ENCODE peak calls at places on chromosomes 13 and 19, in seven cellular contexts. O, K, G, D, C, F and L are unnamed samples.

GRCh38 chr13:46535822-46536221 is 17.1 kb upstream of the LRCH1 start:
- DNase-seq in F (no peak), K (no peak), G (no peak), D (no peak), O (no peak), C (no peak), L (no peak)

GRCh38 chr13:63048648-63049047 is 1633.0 kb upstream of the PCDH20 start:
- DNase-seq in K (peak), F (no peak), D (no peak), G (no peak), C (no peak), O (no peak), L (no peak)

GRCh38 chr19:8607386-8607785 is 3.1 kb downstream of the ADAMTS10 start:
- DNase-seq in G (no peak), D (no peak), O (no peak), F (no peak), C (no peak), K (no peak), L (no peak)

GRCh38 chr19:5138606-5139594 is 170.0 kb downstream of the KDM4B start:
- DNase-seq in D (no peak), K (no peak), C (no peak), F (peak), O (no peak), G (no peak), L (no peak)

GRCh38 chr13:21203132-21203531 is 26.7 kb downstream of the MRPL57 start:
- DNase-seq in C (no peak), O (no peak), F (no peak), G (no peak), K (no peak), D (no peak), L (no peak)

GRCh38 chr13:79861731-79862130 is 380.8 kb downstream of the NDFIP2 start:
- DNase-seq in O (no peak), F (no peak), C (no peak), K (no peak), G (no peak), D (no peak), L (no peak)

GRCh38 chr19:46021531-46022041 is 1.3 kb downstream of the PGLYRP1 start:
- DNase-seq in O (no peak), C (no peak), D (peak), F (no peak), G (peak), K (peak), L (no peak)

GRCh38 chr19:51025809-51026553 is 435 bp downstream of the KLK11 start:
- DNase-seq in C (no peak), O (no peak), D (peak), K (no peak), F (peak), G (peak), L (peak)

GRCh38 chr19:54517483-54517882 is 14.9 kb downstream of the LAIR2 start:
- DNase-seq in D (no peak), K (peak), O (no peak), F (no peak), C (no peak), G (no peak), L (no peak)

GRCh38 chr19:40716655-40717324 is at the start of the genes COQ8B and ITPKC:
- DNase-seq in G (peak), O (peak), C (peak), D (peak), K (peak), F (peak), L (peak)

GRCh38 chr19:17097593-17098126 is 22.1 kb downstream of the MYO9B start:
- DNase-seq in C (no peak), O (no peak), G (no peak), F (peak), D (no peak), K (peak), L (no peak)

GRCh38 chr13:112670118-112670517 is 19.7 kb upstream of the ATP11A start:
- DNase-seq in K (no peak), C (no peak), O (no peak), F (no peak), D (peak), G (no peak), L (no peak)

GRCh38 chr19:50252111-50252886 is 48.9 kb downstream of the MYH14 start:
- DNase-seq in F (no peak), C (no peak), K (peak), O (no peak), D (no peak), G (no peak), L (no peak)

GRCh38 chr19:7654401-7654800 is 14.4 kb upstream of the RETN start:
- DNase-seq in C (no peak), D (no peak), G (no peak), K (no peak), O (no peak), F (no peak), L (no peak)

GRCh38 chr13:75554981-75555380 is 5.4 kb downstream of the UCHL3 start:
- DNase-seq in C (no peak), F (no peak), G (no peak), D (no peak), O (no peak), K (no peak), L (no peak)

GRCh38 chr19:33879818-33880575 is 83.3 kb downstream of the KCTD15 start:
- DNase-seq in F (no peak), D (no peak), C (no peak), K (no peak), G (no peak), O (no peak), L (peak)

GRCh38 chr19:11405846-11406643 is 13.1 kb downstream of the RGL3 start:
- DNase-seq in F (no peak), O (no peak), D (no peak), C (no peak), G (no peak), K (no peak), L (no peak)

GRCh38 chr13:24671367-24672117 is 8.7 kb upstream of the ATP12A start:
- DNase-seq in C (no peak), O (no peak), F (peak), G (peak), K (peak), D (peak), L (peak)

GRCh38 chr19:31436121-31436776 is 87.0 kb upstream of the TSHZ3 start:
- DNase-seq in G (no peak), C (peak), F (no peak), D (no peak), O (no peak), K (no peak), L (no peak)

GRCh38 chr13:86907116-86907515 is 764.1 kb upstream of the SLITRK5 start:
- DNase-seq in C (no peak), D (no peak), F (no peak), O (no peak), G (no peak), K (no peak), L (no peak)

GRCh38 chr13:106471957-106472543 is 63.4 kb downstream of the EFNB2 start:
- DNase-seq in K (peak), D (peak), F (peak), G (no peak), C (no peak), O (no peak), L (peak)

GRCh38 chr13:75399879-75400217 is 82.1 kb downstream of the TBC1D4 start:
- DNase-seq in D (no peak), O (no peak), F (no peak), G (no peak), K (no peak), C (no peak), L (no peak)

GRCh38 chr13:24096659-24097058 is 63.9 kb upstream of the SPATA13 start:
- DNase-seq in F (no peak), C (no peak), K (no peak), D (no peak), G (no peak), O (no peak), L (no peak)

GRCh38 chr19:46745521-46746280 is at the start of gene FKRP:
- DNase-seq in K (no peak), C (no peak), O (no peak), F (no peak), G (no peak), D (no peak), L (peak)

GRCh38 chr19:5086725-5087439 is 118.0 kb downstream of the KDM4B start:
- DNase-seq in F (no peak), C (no peak), K (peak), O (no peak), G (no peak), D (no peak), L (no peak)

GRCh38 chr19:661427-662196 is 1.4 kb downstream of the RNF126 start:
- DNase-seq in K (no peak), O (no peak), D (peak), G (no peak), C (no peak), F (peak), L (no peak)

GRCh38 chr19:662207-662961 is 630 bp downstream of the RNF126 start:
- DNase-seq in K (peak), O (no peak), D (peak), C (no peak), F (peak), G (no peak), L (no peak)

GRCh38 chr19:662962-663681 is at the start of gene RNF126:
- DNase-seq in F (peak), K (peak), O (peak), D (peak), C (peak), G (peak), L (peak)

GRCh38 chr19:658916-659839 is 3.8 kb downstream of the RNF126 start:
- DNase-seq in K (no peak), O (no peak), F (no peak), C (no peak), G (no peak), D (peak), L (no peak)

GRCh38 chr19:660793-661426 is 2.1 kb downstream of the RNF126 start:
- DNase-seq in F (no peak), C (no peak), K (no peak), O (no peak), D (peak), G (no peak), L (no peak)
- TF ChIP-seq EP300 in F (no peak), C (no peak), K (no peak), O (no peak), D (no peak), G (no peak), L (no peak)

DNA sequence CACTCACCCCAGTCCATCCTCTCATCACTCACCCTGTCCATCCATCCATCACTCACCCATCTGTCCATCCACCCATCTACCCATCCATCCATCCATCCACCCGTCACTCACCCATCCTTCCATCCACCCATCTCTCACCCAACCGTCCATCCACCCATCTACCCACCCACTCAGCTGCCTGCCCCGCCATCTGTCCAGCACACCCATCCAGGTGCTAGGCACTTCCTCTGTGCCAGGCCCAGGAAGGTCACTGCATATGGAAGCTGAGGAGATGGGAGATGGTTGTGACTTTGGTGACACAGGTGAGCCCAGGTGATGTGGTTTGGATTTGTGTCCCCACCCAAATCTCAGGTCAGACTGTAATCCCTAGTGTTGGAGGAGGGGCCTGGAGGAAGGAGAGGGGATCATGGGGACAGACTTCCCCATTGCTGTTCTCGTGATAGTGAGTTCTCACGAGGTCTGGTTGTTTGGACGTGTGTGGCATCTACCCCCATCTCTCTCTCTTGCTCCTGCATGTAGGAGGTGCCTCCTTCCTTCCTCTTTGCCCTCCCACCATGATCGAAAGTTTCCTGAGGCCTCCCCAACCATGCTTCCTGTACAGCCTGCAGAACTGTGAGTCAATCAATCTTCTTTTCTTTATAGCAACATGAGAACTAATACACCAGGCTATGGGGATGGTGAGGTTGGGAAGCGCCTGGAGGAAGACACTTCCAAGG is 15.9 kb upstream of the C13orf46 start:
- DNase-seq in F (no peak), C (no peak), G (peak), K (no peak), D (peak), O (no peak), L (no peak)
- TF ChIP-seq EP300 in F (no peak), C (no peak), G (no peak), K (no peak), D (no peak), O (no peak), L (no peak)

GRCh38 chr19:954672-955494 is 29.0 kb downstream of the ARID3A start:
- DNase-seq in G (peak), D (no peak), F (no peak), C (no peak), K (no peak), O (no peak), L (no peak)

GRCh38 chr19:953501-954271 is 27.9 kb downstream of the ARID3A start:
- DNase-seq in O (no peak), C (no peak), D (no peak), F (no peak), G (peak), K (no peak), L (no peak)

GRCh38 chr19:954272-954671 is 28.4 kb downstream of the ARID3A start:
- DNase-seq in O (no peak), C (no peak), K (no peak), G (peak), F (no peak), D (no peak), L (no peak)

GRCh38 chr19:952049-952679 is 26.3 kb downstream of the ARID3A start:
- DNase-seq in C (no peak), F (no peak), G (no peak), O (no peak), K (no peak), D (no peak), L (no peak)

DNA sequence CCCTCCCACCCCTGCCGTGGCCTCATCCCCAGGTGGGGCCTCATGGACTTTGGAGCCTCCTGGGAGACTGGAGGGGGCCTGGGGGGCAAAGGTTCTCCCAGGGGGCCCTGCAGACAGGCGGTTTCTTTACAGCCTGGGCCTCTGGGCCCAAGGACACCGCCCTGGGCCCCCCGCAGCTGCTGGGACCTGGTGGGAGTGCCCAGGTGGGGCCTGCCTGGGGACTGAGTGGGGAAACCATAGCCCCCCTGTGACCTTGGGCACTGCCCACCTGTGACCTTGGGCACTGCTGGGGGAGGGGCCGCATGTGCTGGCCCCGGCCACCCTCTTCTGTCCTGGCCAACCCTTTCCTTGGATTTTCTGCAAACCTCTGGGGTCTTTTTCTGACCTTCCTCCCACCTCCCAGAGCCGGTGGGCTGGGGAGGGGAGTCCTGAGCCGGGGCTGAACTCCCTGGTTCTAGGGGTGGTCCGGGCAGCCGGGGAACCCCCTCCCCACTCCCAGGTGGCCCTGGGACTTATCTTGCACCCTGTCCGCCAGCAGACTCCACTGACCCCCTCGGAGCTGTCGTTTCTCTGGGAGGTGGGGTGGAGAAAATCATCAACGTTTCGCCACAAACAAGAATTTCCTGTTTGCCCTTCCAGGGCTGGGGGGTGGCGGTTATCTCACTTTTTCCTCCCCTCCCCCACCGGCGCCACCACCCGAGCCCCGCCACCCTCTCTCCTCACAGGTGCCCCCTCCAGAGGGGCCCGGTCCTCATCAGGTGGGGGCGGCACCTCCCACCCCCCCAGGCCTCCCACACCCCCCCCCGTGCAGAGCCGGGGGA is 27.1 kb downstream of the ARID3A start:
- DNase-seq in K (no peak), D (no peak), F (peak), O (no peak), C (no peak), G (no peak), L (no peak)
- TF ChIP-seq EP300 in K (no peak), D (no peak), F (no peak), O (no peak), C (no peak), G (no peak), L (no peak)

DNA sequence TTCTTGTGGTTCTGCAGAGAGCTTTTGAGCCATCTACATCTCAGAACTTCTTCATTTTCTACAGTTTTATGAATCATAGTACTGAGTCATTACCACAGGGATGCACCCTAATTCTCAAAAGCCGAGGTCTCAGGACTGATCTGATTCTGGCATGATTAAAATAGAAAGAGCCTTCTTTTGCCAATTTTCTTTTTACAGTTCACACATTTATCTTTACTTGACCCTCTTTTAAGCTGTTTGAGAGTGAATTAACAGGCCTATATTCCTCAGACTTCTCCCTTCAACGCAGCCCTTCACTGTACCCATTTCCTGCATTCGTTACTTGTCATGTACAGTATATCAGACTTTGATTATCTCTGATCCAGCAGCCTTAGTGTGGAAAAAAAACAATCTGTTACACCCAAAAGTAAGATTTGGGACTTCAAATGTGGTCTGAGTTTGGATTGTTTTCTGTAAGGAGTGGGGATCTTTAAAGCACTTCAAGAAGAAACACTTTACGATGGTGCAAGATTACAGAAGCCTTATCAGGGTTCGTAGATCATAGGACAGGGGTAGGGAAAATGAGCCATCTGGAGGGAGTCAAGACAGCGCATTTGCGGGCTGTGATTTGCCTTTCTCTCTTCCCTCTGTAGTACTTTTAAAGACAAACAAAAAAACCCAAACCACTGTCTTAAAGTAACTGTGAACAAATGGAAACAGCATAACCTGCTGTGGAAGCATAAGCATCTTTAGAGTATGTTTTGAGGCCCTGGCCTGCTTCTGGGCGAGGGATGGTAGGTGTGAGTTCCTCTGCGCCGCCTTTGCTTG is 15.3 kb upstream of the GPR183 start:
- DNase-seq in O (no peak), F (no peak), G (no peak), D (no peak), K (no peak), C (no peak), L (no peak)
- TF ChIP-seq EP300 in O (peak), F (no peak), G (no peak), D (no peak), K (no peak), C (no peak), L (no peak)

DNA sequence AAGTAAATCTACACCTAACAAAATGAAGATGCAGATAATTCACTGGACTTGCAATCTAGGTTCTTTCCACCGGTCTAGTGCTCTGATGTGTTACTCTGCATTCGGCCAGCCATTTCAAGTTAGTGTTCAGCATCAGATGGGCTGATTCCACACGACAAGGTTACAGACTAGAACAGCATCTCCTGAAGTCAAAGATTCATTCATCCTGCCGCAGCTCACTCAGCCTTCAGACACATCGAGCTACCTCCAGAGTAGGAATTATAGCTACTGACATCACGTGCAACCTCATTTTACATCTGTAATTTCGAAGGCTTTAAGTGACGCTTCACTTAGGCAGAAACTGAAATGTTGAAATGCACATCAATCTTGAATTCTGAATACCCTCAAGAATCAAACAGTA is 76.5 kb downstream of the LHFPL6 start:
- DNase-seq in K (no peak), F (no peak), D (no peak), C (no peak), G (no peak), O (no peak), L (no peak)
- TF ChIP-seq EP300 in K (no peak), F (no peak), D (no peak), C (no peak), G (no peak), O (no peak), L (no peak)

GRCh38 chr13:111384441-111385181 is 64.2 kb downstream of the TEX29 start:
- DNase-seq in O (no peak), K (no peak), F (no peak), D (no peak), G (no peak), C (no peak), L (no peak)
- TF ChIP-seq EP300 in O (no peak), K (no peak), F (no peak), D (no peak), G (no peak), C (no peak), L (no peak)